ENCODE peak calls at places on chromosome 20, in five cellular contexts. E is dermis microvascular lymphatic vessel endothelial cell; K is stimulated activated naive CD8-positive, alpha-beta T cell treated with anti-CD3 and anti-CD28 coated beads, Interleukin-15, Interleukin-2, amounts not matched to agents 100 U/mL and 50 U/mL, for 24 hours; Q is NCI-H774; Y is posterior vena cava. D is an unnamed sample.

GRCh38 chr20:34834459-34834893 is 9.0 kb upstream of the NCOA6 start:
- DNase-seq in E (peak), K (no peak), Q (peak), Y (no peak), D (no peak)

GRCh38 chr20:38129248-38129865 is 35.7 kb downstream of the TGM2 start:
- DNase-seq in E (no peak), K (no peak), Q (no peak), Y (no peak), D (no peak)

GRCh38 chr20:44104807-44105517 is 82.0 kb downstream of the JPH2 start:
- DNase-seq in E (peak), K (no peak), Q (peak), Y (no peak), D (no peak)

GRCh38 chr20:62776692-62777527 is 19.4 kb upstream of the MRGBP start:
- DNase-seq in E (no peak), K (peak), Q (no peak), Y (no peak), D (peak)

GRCh38 chr20:41178904-41179432 is 41.6 kb downstream of the PLCG1 start:
- DNase-seq in E (peak), K (no peak), Q (no peak), Y (peak), D (no peak)

GRCh38 chr20:54061106-54061881 is 9.1 kb downstream of the BCAS1 start:
- DNase-seq in E (no peak), K (no peak), Q (no peak), Y (no peak), D (no peak)

GRCh38 chr20:40943591-40943990 is 85.0 kb upstream of the TOP1 start:
- DNase-seq in E (no peak), K (no peak), Q (no peak), Y (no peak), D (no peak)

GRCh38 chr20:2390971-2391675 is 10.4 kb downstream of the TGM6 start:
- DNase-seq in E (no peak), K (no peak), Q (no peak), Y (no peak), D (no peak)

GRCh38 chr20:7231303-7231702 is 463.8 kb downstream of the BMP2 start:
- DNase-seq in E (no peak), K (no peak), Q (no peak), Y (no peak), D (no peak)

GRCh38 chr20:58833921-58834320 is 16.8 kb downstream of the GNAS-AS1 start:
- DNase-seq in E (no peak), K (no peak), Q (no peak), Y (no peak), D (no peak)

GRCh38 chr20:34559311-34560140 is 1.0 kb downstream of the MAP1LC3A start:
- DNase-seq in E (peak), K (no peak), Q (no peak), Y (no peak), D (no peak)

GRCh38 chr20:62258499-62259293 is 20.4 kb downstream of the OSBPL2 start:
- DNase-seq in E (peak), K (no peak), Q (no peak), Y (peak), D (no peak)

GRCh38 chr20:15139522-15139921 is 802.1 kb upstream of the FLRT3 start:
- DNase-seq in E (no peak), K (no peak), Q (no peak), Y (no peak), D (no peak)

GRCh38 chr20:51930775-51931174 is 128.5 kb upstream of the SALL4 start:
- DNase-seq in E (peak), K (no peak), Q (no peak), Y (no peak), D (peak)

GRCh38 chr20:46303176-46303956 is 4.9 kb downstream of the CDH22 start:
- DNase-seq in E (no peak), K (no peak), Q (no peak), Y (no peak), D (no peak)

GRCh38 chr20:10511166-10511506 is 76.0 kb downstream of the SLX4IP start:
- DNase-seq in E (peak), K (no peak), Q (no peak), Y (no peak), D (no peak)

GRCh38 chr20:33110147-33110825 is 30.8 kb downstream of the BPIFB4 start:
- DNase-seq in E (no peak), K (no peak), Q (no peak), Y (no peak), D (no peak)

GRCh38 chr20:31712112-31712553 is 10.5 kb downstream of the BCL2L1 start:
- DNase-seq in E (peak), K (no peak), Q (peak), Y (no peak), D (no peak)

GRCh38 chr20:62186887-62187866 is 4.3 kb downstream of the MTG2 start:
- DNase-seq in E (peak), K (no peak), Q (no peak), Y (no peak), D (no peak)

D was measured in HFF-Myc.